ENCODE peak calls at places on chromosomes 16 and 17, in ten cellular contexts. R is dorsolateral prefrontal cortex; A is stimulated activated CD8-positive, alpha-beta memory T cell treated with anti-CD3 and anti-CD28 coated beads, Interleukin-7, amount 100 ng/mL, for 24 hours; J is ELF-1; Z is transverse colon; X is left kidney; D is hippocampal formation; L is GM12865; B is RPMI7951; M is GM03348. V is an unnamed sample.

GRCh38 chr16:77374384-77374783 is 60.5 kb downstream of the ADAMTS18 start:
- DNase-seq in R (no peak), A (no peak), J (peak), Z (no peak), X (peak), D (no peak), L (no peak), B (no peak), M (no peak), V (no peak)

GRCh38 chr16:49748322-49748721 is 107.6 kb downstream of the ZNF423 start:
- DNase-seq in R (no peak), A (no peak), J (no peak), Z (no peak), X (peak), D (no peak), L (no peak), B (no peak), M (no peak), V (no peak)

GRCh38 chr17:35596072-35596471 is 8.9 kb downstream of the AP2B1 start:
- DNase-seq in R (no peak), A (no peak), J (no peak), Z (no peak), X (no peak), D (no peak), L (no peak), B (no peak), M (no peak), V (no peak)

GRCh38 chr17:8859029-8859803 is 8.3 kb downstream of the PIK3R6 start:
- DNase-seq in R (no peak), A (no peak), J (no peak), Z (no peak), X (peak), D (no peak), L (peak), B (peak), M (peak), V (no peak)

GRCh38 chr17:8896087-8896486 is 28.6 kb upstream of the PIK3R6 start:
- DNase-seq in R (no peak), A (no peak), J (no peak), Z (no peak), X (no peak), D (no peak), L (no peak), B (no peak), M (no peak), V (no peak)

GRCh38 chr17:76716146-76716833 is 5.5 kb upstream of the MXRA7 start:
- DNase-seq in R (no peak), A (no peak), J (no peak), Z (no peak), X (no peak), D (no peak), L (no peak), B (peak), M (peak), V (peak)

GRCh38 chr17:5898406-5898805 is 171.8 kb upstream of the WSCD1 start:
- DNase-seq in R (no peak), A (no peak), J (no peak), Z (no peak), X (no peak), D (no peak), L (no peak), B (no peak), M (no peak), V (no peak)

GRCh38 chr17:64504769-64505319 is 1.2 kb downstream of the DDX5 start:
- DNase-seq in R (no peak), A (no peak), J (no peak), Z (no peak), X (peak), D (no peak), L (no peak), B (no peak), M (no peak), V (no peak)

GRCh38 chr16:51031598-51031997 is 119.5 kb downstream of the SALL1 start:
- DNase-seq in R (no peak), A (no peak), J (no peak), Z (no peak), X (no peak), D (no peak), L (no peak), B (no peak), M (no peak), V (no peak)

GRCh38 chr17:82003411-82004381 is 19.0 kb downstream of the CENPX start:
- DNase-seq in R (no peak), A (no peak), J (peak), Z (peak), X (peak), D (no peak), L (no peak), B (peak), M (peak), V (no peak)

GRCh38 chr16:25256821-25257503 is 683 bp downstream of the ZKSCAN2 start:
- DNase-seq in R (no peak), A (no peak), J (no peak), Z (peak), X (peak), D (no peak), L (no peak), B (peak), M (peak), V (no peak)

GRCh38 chr17:51362818-51363598 is 102.7 kb downstream of the UTP18 start:
- DNase-seq in R (peak), A (no peak), J (no peak), Z (no peak), X (peak), D (peak), L (no peak), B (peak), M (no peak), V (no peak)

GRCh38 chr17:72145972-72146755 is 25.3 kb downstream of the SOX9 start:
- DNase-seq in R (no peak), A (no peak), J (no peak), Z (no peak), X (no peak), D (no peak), L (no peak), B (peak), M (no peak), V (no peak)

GRCh38 chr16:66553223-66553622 is 847 bp downstream of the CKLF start:
- DNase-seq in R (no peak), A (no peak), J (no peak), Z (peak), X (peak), D (no peak), L (no peak), B (peak), M (no peak), V (peak)

GRCh38 chr16:46970089-46970488 is 3.4 kb downstream of the DNAJA2 start:
- DNase-seq in R (no peak), A (no peak), J (no peak), Z (no peak), X (peak), D (no peak), L (no peak), B (no peak), M (no peak), V (peak)

GRCh38 chr16:65547799-65548446 is 426.1 kb upstream of the CDH11 start:
- DNase-seq in R (no peak), A (no peak), J (peak), Z (no peak), X (peak), D (peak), L (no peak), B (peak), M (peak), V (no peak)

GRCh38 chr16:82082543-82083244 is 47.6 kb downstream of the HSD17B2 start:
- DNase-seq in R (no peak), A (no peak), J (no peak), Z (no peak), X (peak), D (no peak), L (peak), B (peak), M (no peak), V (no peak)

GRCh38 chr17:80947200-80947940 is 44.3 kb upstream of the CHMP6 start:
- DNase-seq in R (no peak), A (no peak), J (no peak), Z (no peak), X (no peak), D (no peak), L (no peak), B (no peak), M (no peak), V (no peak)

GRCh38 chr17:6510321-6511023 is 45.9 kb downstream of the PITPNM3 start:
- DNase-seq in R (no peak), A (no peak), J (no peak), Z (no peak), X (no peak), D (no peak), L (no peak), B (peak), M (no peak), V (no peak)

GRCh38 chr16:16137110-16137509 is 86.2 kb downstream of the ABCC6 start:
- DNase-seq in R (no peak), A (no peak), J (peak), Z (no peak), X (no peak), D (no peak), L (no peak), B (peak), M (no peak), V (no peak)

GRCh38 chr17:15377608-15378007 is 36.2 kb upstream of the TEKT3 start:
- DNase-seq in R (peak), A (no peak), J (peak), Z (no peak), X (peak), D (peak), L (no peak), B (peak), M (peak), V (no peak)

GRCh38 chr16:66277311-66278070 is 89.0 kb upstream of the CDH5 start:
- DNase-seq in R (no peak), A (no peak), J (no peak), Z (no peak), X (no peak), D (no peak), L (no peak), B (no peak), M (no peak), V (no peak)

GRCh38 chr17:59377410-59377809 is 46.0 kb downstream of the YPEL2 start:
- DNase-seq in R (no peak), A (no peak), J (no peak), Z (no peak), X (no peak), D (no peak), L (no peak), B (peak), M (no peak), V (no peak)

GRCh38 chr17:55584055-55584685 is 72.9 kb upstream of the SMIM36 start:
- DNase-seq in R (no peak), A (no peak), J (no peak), Z (no peak), X (no peak), D (no peak), L (no peak), B (peak), M (no peak), V (no peak)

GRCh38 chr17:42744283-42744805 is 496 bp downstream of the EZH1 start:
- DNase-seq in R (peak), A (peak), J (peak), Z (peak), X (peak), D (no peak), L (peak), B (peak), M (peak), V (peak)

GRCh38 chr16:19348578-19349315 is 63.2 kb downstream of the CLEC19A start:
- DNase-seq in R (no peak), A (no peak), J (peak), Z (no peak), X (peak), D (peak), L (no peak), B (peak), M (no peak), V (peak)

GRCh38 chr17:68035131-68035522 is 408 bp upstream of the KPNA2 start:
- DNase-seq in R (peak), A (peak), J (no peak), Z (peak), X (no peak), D (peak), L (no peak), B (no peak), M (no peak), V (peak)

GRCh38 chr17:37089998-37090397 is 141.2 kb downstream of the AATF start:
- DNase-seq in R (no peak), A (peak), J (no peak), Z (no peak), X (peak), D (no peak), L (peak), B (no peak), M (no peak), V (no peak)

GRCh38 chr16:3486506-3487215 is 8.6 kb downstream of the C16orf90 start:
- DNase-seq in R (no peak), A (no peak), J (no peak), Z (no peak), X (no peak), D (no peak), L (no peak), B (no peak), M (no peak), V (no peak)

GRCh38 chr17:77594416-77595209 is 363.9 kb upstream of the TNRC6C start:
- DNase-seq in R (no peak), A (no peak), J (no peak), Z (no peak), X (no peak), D (no peak), L (peak), B (no peak), M (no peak), V (no peak)

GRCh38 chr17:28552201-28552999 is at the start of gene UNC119:
- DNase-seq in R (peak), A (peak), J (peak), Z (peak), X (peak), D (peak), L (peak), B (peak), M (peak), V (peak)

GRCh38 chr16:17356243-17356933 is 114.4 kb downstream of the XYLT1 start:
- DNase-seq in R (no peak), A (no peak), J (no peak), Z (peak), X (no peak), D (no peak), L (no peak), B (no peak), M (no peak), V (no peak)

GRCh38 chr17:63843387-63844292 is 1.2 kb upstream of the SMARCD2 start:
- DNase-seq in R (no peak), A (no peak), J (no peak), Z (peak), X (peak), D (no peak), L (peak), B (peak), M (peak), V (peak)

V was measured in stomach.